ENCODE peak calls at places on chromosomes 7 and 10, in four cellular contexts. Q is activated gamma-delta T cell; J is naive B cell; A is activated naive CD4-positive, alpha-beta T cell treated with anti-CD3 and anti-CD28 coated beads, Interleukin-2, amount 10 ng/mL, durations not matched to agents 7 days and 5 days. F is an unnamed sample.

GRCh38 chr7:47763063-47763974 is 181.4 kb upstream of the TNS3 start:
- DNase-seq in Q (no peak), J (peak), A (no peak), F (no peak)

GRCh38 chr10:129108378-129108777 is 358.7 kb upstream of the MGMT start:
- DNase-seq in Q (no peak), J (no peak), A (no peak), F (no peak)

GRCh38 chr10:127649642-127650041 is 87.3 kb upstream of the FOXI2 start:
- DNase-seq in Q (no peak), J (no peak), A (no peak), F (no peak)

GRCh38 chr10:109894516-109894915 is 28.8 kb downstream of the XPNPEP1 start:
- DNase-seq in Q (no peak), J (no peak), A (no peak), F (no peak)

GRCh38 chr10:119233821-119234220 is 26.4 kb downstream of the GRK5 start:
- DNase-seq in Q (no peak), J (no peak), A (no peak), F (no peak)

GRCh38 chr10:49414496-49414895 is 18.6 kb upstream of the DRGX start:
- DNase-seq in Q (no peak), J (no peak), A (no peak), F (no peak)

GRCh38 chr7:25846722-25847121 is 305.3 kb upstream of the NFE2L3 start:
- DNase-seq in Q (no peak), J (no peak), A (no peak), F (no peak)

GRCh38 chr7:64630496-64630895 is 35.4 kb upstream of the ZNF107 start:
- DNase-seq in Q (no peak), J (no peak), A (no peak), F (no peak)

GRCh38 chr7:47337531-47337930 is 244.4 kb downstream of the TNS3 start:
- DNase-seq in Q (no peak), J (no peak), A (no peak), F (no peak)

GRCh38 chr7:39054731-39055130 is 77.0 kb downstream of the POU6F2 start:
- DNase-seq in Q (no peak), J (no peak), A (no peak), F (no peak)

GRCh38 chr7:94288091-94288490 is 106.6 kb upstream of the COL1A2 start:
- DNase-seq in Q (no peak), J (no peak), A (no peak), F (no peak)

GRCh38 chr10:59465089-59465488 is 102.7 kb upstream of the FAM13C start:
- DNase-seq in Q (no peak), J (no peak), A (no peak), F (no peak)

GRCh38 chr7:14834456-14834855 is 68.1 kb downstream of the DGKB start:
- DNase-seq in Q (no peak), J (no peak), A (no peak), F (no peak)

GRCh38 chr10:96910488-96911395 is 78.6 kb downstream of the LCOR start:
- DNase-seq in Q (no peak), J (peak), A (no peak), F (no peak)

GRCh38 chr10:61140765-61141392 is 196.9 kb upstream of the RHOBTB1 start:
- DNase-seq in Q (no peak), J (peak), A (no peak), F (no peak)

GRCh38 chr10:103839867-103840746 is 15.3 kb downstream of the SH3PXD2A start:
- DNase-seq in Q (no peak), J (no peak), A (no peak), F (no peak)

GRCh38 chr10:8050561-8051108 is 3.9 kb upstream of the GATA3 start:
- DNase-seq in Q (peak), J (no peak), A (no peak), F (no peak)

GRCh38 chr7:2208712-2209111 is 24.0 kb downstream of the MAD1L1 start:
- DNase-seq in Q (no peak), J (no peak), A (no peak), F (no peak)

GRCh38 chr7:18408461-18408860 is 87.1 kb upstream of the HDAC9 start:
- DNase-seq in Q (no peak), J (no peak), A (no peak), F (no peak)

GRCh38 chr10:5354068-5354467 is 10.7 kb upstream of the UCN3 start:
- DNase-seq in Q (no peak), J (no peak), A (no peak), F (no peak)

GRCh38 chr7:7704867-7705266 is 13.5 kb downstream of the RPA3 start:
- DNase-seq in Q (no peak), J (no peak), A (no peak), F (no peak)

GRCh38 chr7:90624128-90624980 is 28.2 kb downstream of the CDK14 start:
- DNase-seq in Q (no peak), J (no peak), A (no peak), F (no peak)

GRCh38 chr10:60955957-60956425 is 12.0 kb upstream of the RHOBTB1 start:
- DNase-seq in Q (no peak), J (no peak), A (no peak), F (no peak)

GRCh38 chr10:571643-572042 is 117.8 kb downstream of the DIP2C start:
- DNase-seq in Q (no peak), J (no peak), A (no peak), F (no peak)